ENCODE peak calls at places on chromosomes 2 and 18, in four cellular contexts. M, S, H and K are unnamed samples.

GRCh38 chr2:68506170-68506569 is 38.8 kb downstream of the APLF start:
- DNase-seq in M (no peak), S (no peak), H (no peak), K (no peak)

GRCh38 chr18:26304511-26304910 is 78.3 kb downstream of the TAF4B start:
- DNase-seq in M (no peak), S (no peak), H (no peak), K (no peak)

GRCh38 chr18:26135563-26135962 is 1.9 kb downstream of the PSMA8 start:
- DNase-seq in M (no peak), S (no peak), H (no peak), K (no peak)

GRCh38 chr2:206556357-206556949 is 85.8 kb upstream of the FAM237A start:
- DNase-seq in M (no peak), S (no peak), H (peak), K (peak)

GRCh38 chr18:51399491-51400122 is 202.1 kb upstream of the MEX3C start:
- DNase-seq in M (no peak), S (no peak), H (no peak), K (no peak)

GRCh38 chr2:156125018-156125417 is 207.5 kb downstream of the NR4A2 start:
- DNase-seq in M (no peak), S (no peak), H (no peak), K (no peak)

GRCh38 chr2:105443610-105444598 is 45.1 kb upstream of the FHL2 start:
- DNase-seq in M (no peak), S (no peak), H (no peak), K (no peak)

GRCh38 chr2:99877963-99878362 is 264.4 kb downstream of the AFF3 start:
- DNase-seq in M (no peak), S (no peak), H (no peak), K (no peak)

GRCh38 chr2:213068681-213069359 is 82.6 kb downstream of the IKZF2 start:
- DNase-seq in M (no peak), S (no peak), H (no peak), K (no peak)

GRCh38 chr18:62524443-62525200 is 1.8 kb downstream of the ZCCHC2 start:
- DNase-seq in M (peak), S (peak), H (no peak), K (no peak)

GRCh38 chr2:227623225-227623624 is 5.9 kb downstream of the SCYGR4 start:
- DNase-seq in M (no peak), S (no peak), H (no peak), K (peak)

GRCh38 chr2:174473796-174474195 is 13.0 kb downstream of the GPR155 start:
- DNase-seq in M (no peak), S (no peak), H (no peak), K (no peak)

GRCh38 chr2:179850188-179850587 is 11.2 kb downstream of the ZNF385B start:
- DNase-seq in M (no peak), S (no peak), H (no peak), K (peak)

GRCh38 chr2:42925742-42926437 is 133.5 kb upstream of the HAAO start:
- DNase-seq in M (peak), S (no peak), H (no peak), K (no peak)

DNA sequence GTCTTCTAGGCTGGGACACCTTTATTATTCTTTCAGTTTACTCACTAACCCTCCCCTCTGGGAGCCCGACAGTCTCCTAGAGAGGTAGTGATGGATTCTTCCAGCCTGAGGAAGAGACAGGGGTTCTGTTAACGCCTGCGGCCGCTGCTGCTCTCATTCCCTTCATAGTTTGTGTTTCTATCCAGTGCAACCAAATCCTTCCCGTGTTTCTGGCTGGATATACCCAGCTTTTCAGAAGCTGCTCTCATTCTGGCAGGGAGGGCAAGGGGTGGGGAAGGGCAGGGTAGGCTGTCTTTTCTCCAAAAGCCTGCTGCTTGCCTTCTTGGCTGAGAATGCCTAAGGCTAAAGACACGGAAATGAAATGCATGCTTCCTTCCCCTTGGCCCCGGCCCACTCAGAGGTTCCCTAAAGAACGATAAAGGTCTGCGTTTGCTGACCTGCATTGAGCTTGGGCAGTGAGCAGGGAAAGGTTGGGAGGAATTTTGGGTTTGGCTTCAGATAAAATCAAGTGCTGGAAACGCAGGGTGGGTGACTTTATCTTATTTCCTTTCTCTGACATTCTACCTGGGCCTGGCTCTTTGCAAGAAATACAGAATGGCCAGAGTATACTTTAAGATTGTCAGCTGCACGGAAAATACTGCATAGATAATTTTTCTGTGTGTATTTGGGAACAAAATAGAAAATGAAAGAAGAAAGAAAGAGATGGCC is 390.9 kb downstream of the NBAS start:
- DNase-seq in M (no peak), S (no peak), H (no peak), K (peak)
- H3K4me3 ChIP-seq in M (no peak), S (peak), H (no peak), K (peak)

GRCh38 chr2:53437371-53437770 is 330.2 kb upstream of the CHAC2 start:
- DNase-seq in M (no peak), S (no peak), H (no peak), K (no peak)

GRCh38 chr2:53438692-53439091 is 328.9 kb upstream of the CHAC2 start:
- DNase-seq in M (no peak), S (no peak), H (no peak), K (no peak)

GRCh38 chr2:53445376-53446072 is 322.1 kb upstream of the CHAC2 start:
- DNase-seq in M (no peak), S (no peak), H (no peak), K (peak)

GRCh38 chr2:53438056-53438455 is 329.5 kb upstream of the CHAC2 start:
- DNase-seq in M (peak), S (no peak), H (no peak), K (no peak)

GRCh38 chr2:53442783-53443182 is 324.8 kb upstream of the CHAC2 start:
- DNase-seq in M (peak), S (no peak), H (no peak), K (no peak)
- TF ChIP-seq CTCF in M (no peak), S (no peak), H (no peak), K (no peak)

DNA sequence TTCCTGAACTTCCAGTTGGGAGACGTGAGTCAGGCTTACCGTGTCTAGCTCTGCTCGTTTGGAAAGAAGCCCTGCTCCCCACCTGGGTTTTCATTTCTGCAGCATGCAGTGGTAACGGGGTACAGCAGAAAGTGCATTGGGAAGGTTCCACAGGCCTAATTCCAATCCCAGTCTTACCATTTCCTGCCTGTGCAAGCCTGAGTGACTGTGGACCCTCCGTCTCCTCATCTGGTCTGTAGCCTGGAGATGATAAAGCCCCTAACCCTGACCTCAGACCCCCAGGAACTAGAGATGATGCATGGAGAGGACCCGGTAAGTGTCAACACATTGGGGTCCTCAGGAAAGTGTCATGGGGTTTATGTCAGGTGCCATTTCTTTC is 5.8 kb upstream of the PSD4 start:
- DNase-seq in M (no peak), S (no peak), H (no peak), K (no peak)
- H3K4me3 ChIP-seq in M (no peak), S (no peak), H (no peak), K (no peak)

GRCh38 chr2:1680222-1681016 is 63.9 kb downstream of the PXDN start:
- DNase-seq in M (no peak), S (no peak), H (no peak), K (no peak)
- TF ChIP-seq CTCF in M (no peak), S (no peak), H (no peak), K (no peak)

DNA sequence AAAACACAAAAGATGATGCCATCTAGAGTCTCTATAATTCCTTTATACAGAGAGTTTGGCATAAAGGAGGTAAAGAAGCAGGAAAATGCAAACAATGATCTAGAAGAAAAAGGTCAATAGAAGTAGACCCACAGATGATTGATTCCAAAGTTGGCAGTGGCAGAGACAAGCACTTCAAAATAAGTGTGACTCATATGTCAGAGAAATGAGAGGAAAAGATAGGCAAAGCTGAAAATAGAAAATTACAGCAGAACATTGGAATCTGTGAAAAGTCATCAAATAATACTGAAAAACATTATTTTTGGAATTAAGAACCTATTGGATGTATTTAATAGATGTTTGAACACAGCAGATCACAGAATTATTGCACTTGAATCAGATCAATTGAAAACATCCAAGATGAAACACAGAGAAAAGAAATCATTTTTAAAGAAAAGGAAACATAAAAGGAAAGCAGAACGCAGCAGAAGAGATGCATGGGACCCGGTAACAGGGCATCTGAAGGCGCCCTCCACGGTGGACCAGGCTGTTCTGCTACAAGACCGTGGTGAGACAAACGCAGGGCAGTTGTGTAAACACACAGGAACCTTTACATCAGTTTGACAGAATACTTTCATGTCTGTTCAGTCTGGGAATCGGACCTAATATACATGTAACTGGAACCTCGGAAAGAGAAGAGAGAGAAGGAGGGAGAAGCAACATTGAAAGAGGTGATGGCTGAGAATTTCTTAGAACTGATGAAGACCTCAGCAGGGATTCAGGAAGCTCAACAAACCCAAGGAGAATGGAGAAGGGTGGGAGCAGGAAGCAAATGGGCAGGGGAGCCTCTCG is 74.6 kb upstream of the GPC1 start:
- DNase-seq in M (no peak), S (no peak), H (no peak), K (no peak)
- H3K4me3 ChIP-seq in M (no peak), S (no peak), H (no peak), K (no peak)

GRCh38 chr18:29191263-29191662 is 1014.3 kb upstream of the CDH2 start:
- DNase-seq in M (no peak), S (no peak), H (no peak), K (peak)
- TF ChIP-seq CTCF in M (no peak), S (no peak), H (peak), K (peak)

GRCh38 chr2:239119346-239120126 is 271.7 kb downstream of the TWIST2 start:
- DNase-seq in M (no peak), S (no peak), H (no peak), K (no peak)
- H3K4me3 ChIP-seq in M (no peak), S (no peak), H (no peak), K (no peak)